ENCODE peak calls at places on chromosomes 13 and 19, in nine cellular contexts. W is NCI-H1105 treated with DMSO at 0.1 percent for 48 hours; U is lung microvascular endothelial cell; K is fibroblast of lung; G is activated T-cell treated with anti-CD3 and anti-CD28 coated beads, Interleukin-2, amount 50 U/mL, for 4 hours; L is Peyer's patch; T is ureter; B is Calu3; O is PC-3. M is an unnamed sample.
A peak's percentile ranks its signal among the peaks of the same experiment; 100 is the strongest.

GRCh38 chr19:33390908-33391630 is 17.6 kb downstream of the CEBPG start:
- DNase-seq in U (no peak), W (no peak), T (no peak), G (no peak), K (no peak), O (no peak), B (no peak), L (peak; percentile 48), M (no peak)

GRCh38 chr13:38012096-38012495 is 142.5 kb upstream of the TRPC4 start:
- DNase-seq in L (no peak), U (no peak), T (no peak), O (no peak), B (no peak), W (no peak), K (no peak), G (no peak), M (no peak)

GRCh38 chr13:23427342-23428182 is 5.9 kb downstream of the SACS start:
- DNase-seq in O (peak; percentile 92), W (no peak), B (no peak), G (no peak), L (no peak), U (peak; percentile 89), K (peak; percentile 97), T (peak; percentile 64), M (peak; percentile 70)

GRCh38 chr13:83839158-83839557 is 43.1 kb downstream of the SLITRK1 start:
- DNase-seq in K (no peak), W (no peak), G (no peak), B (no peak), U (no peak), O (no peak), L (no peak), T (no peak), M (no peak)

GRCh38 chr19:55208880-55209429 is 346 bp downstream of the PTPRH start:
- DNase-seq in G (no peak), T (no peak), U (no peak), O (no peak), W (no peak), K (no peak), L (no peak), B (no peak), M (no peak)

GRCh38 chr19:56727731-56728130 is 56.2 kb upstream of the ZNF835 start:
- DNase-seq in T (no peak), G (no peak), W (no peak), L (no peak), K (no peak), B (no peak), O (no peak), U (no peak), M (no peak)

GRCh38 chr19:42497492-42498226 is 30.6 kb downstream of the CEACAM1 start:
- DNase-seq in L (peak; percentile 57), B (peak; percentile 70), K (no peak), W (no peak), O (no peak), U (no peak), T (no peak), G (no peak), M (no peak)

GRCh38 chr19:28956421-28956820 is 256.5 kb downstream of the UQCRFS1 start:
- DNase-seq in W (no peak), L (no peak), U (no peak), O (no peak), B (no peak), K (no peak), T (no peak), G (no peak), M (no peak)

GRCh38 chr13:34358811-34359513 is 541.0 kb downstream of the RFC3 start:
- DNase-seq in L (no peak), K (peak; percentile 80), T (no peak), W (no peak), G (no peak), U (no peak), B (no peak), O (peak; percentile 83), M (no peak)

GRCh38 chr13:45872574-45872973 is 21.0 kb upstream of the SIAH3 start:
- DNase-seq in K (peak; percentile 34), L (no peak), T (no peak), U (no peak), O (no peak), G (no peak), B (no peak), W (no peak), M (no peak)

GRCh38 chr13:46035066-46035465 is 17.5 kb downstream of the ZC3H13 start:
- DNase-seq in T (no peak), K (no peak), L (no peak), G (no peak), O (no peak), W (no peak), B (no peak), U (no peak), M (no peak)

GRCh38 chr13:106352850-106353249 is 182.6 kb downstream of the EFNB2 start:
- DNase-seq in K (peak; percentile 58), L (no peak), B (no peak), G (no peak), W (no peak), O (no peak), U (no peak), T (no peak), M (no peak)

GRCh38 chr19:1860133-1860775 is 3.1 kb downstream of the KLF16 start:
- DNase-seq in G (peak; percentile 55), B (peak; percentile 62), T (no peak), W (peak; percentile 1), O (no peak), K (peak; percentile 79), U (peak; percentile 71), L (peak; percentile 90), M (no peak)

GRCh38 chr19:5083547-5083965 is 114.6 kb downstream of the KDM4B start:
- DNase-seq in K (no peak), G (no peak), W (no peak), B (no peak), O (no peak), U (no peak), L (no peak), T (no peak), M (no peak)

GRCh38 chr19:45866400-45867176 is 2.5 kb downstream of the FOXA3 start:
- DNase-seq in T (no peak), G (no peak), W (no peak), K (no peak), O (no peak), U (no peak), B (no peak), L (peak; percentile 69), M (no peak)

GRCh38 chr13:35468195-35468594 is 8.3 kb downstream of the MAB21L1 start:
- DNase-seq in O (no peak), T (no peak), G (no peak), W (no peak), B (no peak), K (no peak), U (no peak), L (no peak), M (no peak)

GRCh38 chr13:99277629-99278028 is 19.4 kb upstream of the GPR18 start:
- DNase-seq in W (no peak), U (no peak), G (no peak), L (no peak), O (no peak), K (no peak), T (no peak), B (no peak), M (peak; percentile 34)

GRCh38 chr19:44021221-44021620 is 4.0 kb upstream of the ZNF222 start:
- DNase-seq in O (no peak), W (no peak), T (no peak), K (no peak), B (no peak), L (no peak), G (no peak), U (no peak), M (no peak)

GRCh38 chr13:98480915-98481510 is 95.9 kb downstream of the STK24 start:
- DNase-seq in G (no peak), O (no peak), B (no peak), K (peak; percentile 38), L (no peak), T (no peak), U (peak; percentile 46), W (no peak), M (no peak)

GRCh38 chr19:8526345-8527062 is 12.5 kb upstream of the ZNF414 start:
- DNase-seq in U (peak; percentile 92), W (peak; percentile 70), L (peak; percentile 94), G (no peak), B (peak; percentile 92), O (peak; percentile 95), T (peak; percentile 94), K (peak; percentile 90), M (peak; percentile 84)

GRCh38 chr13:82206241-82206640 is 1676.0 kb downstream of the SLITRK1 start:
- DNase-seq in O (no peak), K (no peak), T (no peak), B (no peak), L (no peak), W (no peak), G (no peak), U (no peak), M (no peak)

GRCh38 chr19:55502197-55502952 is 14.1 kb downstream of the SSC5D start:
- DNase-seq in O (no peak), G (no peak), W (no peak), B (no peak), U (no peak), L (no peak), T (no peak), K (no peak), M (no peak)

GRCh38 chr19:2003901-2004300 is 11.6 kb downstream of the BTBD2 start:
- DNase-seq in G (no peak), W (no peak), B (no peak), O (no peak), U (no peak), L (no peak), K (no peak), T (no peak), M (no peak)

GRCh38 chr19:46606019-46606418 is 4.9 kb downstream of the CALM3 start:
- DNase-seq in W (no peak), G (no peak), K (no peak), O (no peak), B (no peak), L (no peak), U (no peak), T (no peak), M (no peak)

GRCh38 chr13:27034678-27035111 is 136.9 kb downstream of the USP12 start:
- DNase-seq in T (no peak), W (no peak), K (no peak), G (no peak), B (no peak), U (no peak), O (no peak), L (no peak), M (no peak)

GRCh38 chr13:46672338-46673090 is 119.5 kb downstream of the LRCH1 start:
- DNase-seq in T (no peak), O (no peak), U (no peak), G (no peak), B (no peak), K (no peak), L (no peak), W (no peak), M (no peak)

GRCh38 chr13:36998624-36999041 is 507 bp downstream of the ALG5 start:
- DNase-seq in K (no peak), T (peak; percentile 46), O (no peak), G (peak; percentile 10), B (peak; percentile 3), U (peak; percentile 16), L (peak; percentile 57), W (no peak), M (peak; percentile 29)

GRCh38 chr13:96751089-96751488 is 243.2 kb downstream of the OXGR1 start:
- DNase-seq in U (no peak), O (no peak), L (no peak), B (no peak), G (no peak), K (no peak), W (no peak), T (no peak), M (no peak)

GRCh38 chr19:46350758-46351159 is 3.9 kb downstream of the PPP5C start:
- DNase-seq in O (no peak), B (no peak), K (no peak), L (peak; percentile 50), W (no peak), T (no peak), U (peak; percentile 60), G (peak; percentile 23), M (no peak)

GRCh38 chr13:108859202-108860012 is 230.0 kb downstream of the MYO16 start:
- DNase-seq in L (no peak), T (no peak), K (peak; percentile 74), U (no peak), G (no peak), O (peak; percentile 30), W (peak; percentile 52), B (no peak), M (no peak)

GRCh38 chr13:20160346-20161274 is at the start of gene GJA3:
- DNase-seq in K (peak; percentile 29), W (peak; percentile 1), B (peak; percentile 65), G (peak; percentile 63), T (no peak), U (peak; percentile 12), O (peak; percentile 48), L (no peak), M (no peak)

M was measured in putamen.